ENCODE peak calls at places on chromosomes 12 and 14, in nine cellular contexts. S is Peyer's patch; P is G401; D is stimulated activated CD4-positive, alpha-beta T cell treated with anti-CD3 and anti-CD28 coated beads, Interleukin-1b, Interleukin-23, amount 100 ng/mL, for 1 hour; X is amniotic stem cell; G is pancreas; F is T follicular helper cell; O is central memory CD4-positive, alpha-beta T cell; Z is mammary epithelial cell. T is an unnamed sample.

GRCh38 chr12:21248679-21249078 is 86.0 kb downstream of the SLCO1A2 start:
- DNase-seq in S (no peak), P (peak), D (no peak), X (no peak), G (no peak), F (no peak), O (no peak), Z (no peak), T (no peak)

GRCh38 chr12:29234965-29235364 is 85.9 kb downstream of the FAR2 start:
- DNase-seq in S (no peak), P (no peak), D (no peak), X (no peak), G (no peak), F (no peak), O (no peak), Z (peak), T (no peak)

GRCh38 chr12:93336344-93336743 is 41.4 kb upstream of the NUDT4 start:
- DNase-seq in S (no peak), P (no peak), D (no peak), X (no peak), G (no peak), F (no peak), O (no peak), Z (peak), T (no peak)

GRCh38 chr12:82517027-82517426 is 158.7 kb downstream of the METTL25 start:
- DNase-seq in S (no peak), P (no peak), D (no peak), X (no peak), G (no peak), F (no peak), O (no peak), Z (peak), T (no peak)

GRCh38 chr12:67431436-67432049 is 162.4 kb downstream of the CAND1 start:
- DNase-seq in S (no peak), P (no peak), D (no peak), X (no peak), G (no peak), F (no peak), O (no peak), Z (peak), T (no peak)

GRCh38 chr12:24600996-24601395 is 347.9 kb downstream of the BCAT1 start:
- DNase-seq in S (no peak), P (no peak), D (no peak), X (peak), G (no peak), F (no peak), O (no peak), Z (peak), T (peak)

GRCh38 chr12:26841085-26841484 is 8.1 kb upstream of the ITPR2 start:
- DNase-seq in S (no peak), P (no peak), D (no peak), X (no peak), G (no peak), F (no peak), O (no peak), Z (no peak), T (no peak)

GRCh38 chr12:119686355-119686754 is 18.4 kb downstream of the PRKAB1 start:
- DNase-seq in S (no peak), P (no peak), D (no peak), X (no peak), G (no peak), F (no peak), O (no peak), Z (no peak), T (no peak)

GRCh38 chr12:51368640-51369517 is 22.3 kb downstream of the GALNT6 start:
- DNase-seq in S (peak), P (no peak), D (peak), X (no peak), G (no peak), F (peak), O (peak), Z (peak), T (no peak)

GRCh38 chr14:20583142-20583541 is 4.7 kb downstream of the RNASE11 start:
- DNase-seq in S (no peak), P (no peak), D (no peak), X (no peak), G (no peak), F (no peak), O (no peak), Z (no peak), T (no peak)

GRCh38 chr14:51020024-51020710 is 74.7 kb downstream of the TRIM9 start:
- DNase-seq in S (no peak), P (peak), D (no peak), X (no peak), G (no peak), F (no peak), O (no peak), Z (no peak), T (peak)